ENCODE peak calls at places on chromosome 7, in eight cellular contexts. One of them, this sample, is unnamed.

GRCh38 chr7:159118220-159118595 is 26.5 kb downstream of the VIPR2 start:
- DNase-seq in non-pigmented ciliary epithelial cell: no peak
- DNase-seq in A549: no peak
- DNase-seq in psoas muscle: no peak
- DNase-seq in RPMI8226: no peak
- DNase-seq in astrocyte of the spinal cord: no peak
- DNase-seq in NCI-H2029: no peak
- DNase-seq in nucleus accumbens: no peak
- DNase-seq in this sample: no peak

GRCh38 chr7:41304995-41305394 is 397.9 kb downstream of the INHBA start:
- DNase-seq in non-pigmented ciliary epithelial cell: no peak
- DNase-seq in A549: no peak
- DNase-seq in psoas muscle: no peak
- DNase-seq in RPMI8226: no peak
- DNase-seq in astrocyte of the spinal cord: no peak
- DNase-seq in NCI-H2029: no peak
- DNase-seq in nucleus accumbens: no peak
- DNase-seq in this sample: no peak

GRCh38 chr7:123797673-123798526 is 47.1 kb upstream of the HYAL4 start:
- DNase-seq in non-pigmented ciliary epithelial cell: peak
- DNase-seq in A549: peak
- DNase-seq in psoas muscle: no peak
- DNase-seq in RPMI8226: peak
- DNase-seq in astrocyte of the spinal cord: peak
- DNase-seq in NCI-H2029: peak
- DNase-seq in nucleus accumbens: no peak
- DNase-seq in this sample: peak

GRCh38 chr7:113197274-113197673 is 78.9 kb upstream of the SMIM30 start:
- DNase-seq in non-pigmented ciliary epithelial cell: peak
- DNase-seq in A549: no peak
- DNase-seq in psoas muscle: no peak
- DNase-seq in RPMI8226: no peak
- DNase-seq in astrocyte of the spinal cord: peak
- DNase-seq in NCI-H2029: no peak
- DNase-seq in nucleus accumbens: no peak
- DNase-seq in this sample: no peak

GRCh38 chr7:1225462-1226154 is 7.1 kb upstream of the UNCX start:
- DNase-seq in non-pigmented ciliary epithelial cell: no peak
- DNase-seq in A549: peak
- DNase-seq in psoas muscle: no peak
- DNase-seq in RPMI8226: peak
- DNase-seq in astrocyte of the spinal cord: no peak
- DNase-seq in NCI-H2029: no peak
- DNase-seq in nucleus accumbens: no peak
- DNase-seq in this sample: peak

GRCh38 chr7:135745702-135746312 is 2.8 kb downstream of the FAM180A start:
- DNase-seq in non-pigmented ciliary epithelial cell: peak
- DNase-seq in A549: peak
- DNase-seq in psoas muscle: peak
- DNase-seq in RPMI8226: no peak
- DNase-seq in astrocyte of the spinal cord: peak
- DNase-seq in NCI-H2029: no peak
- DNase-seq in nucleus accumbens: no peak
- DNase-seq in this sample: peak

GRCh38 chr7:7895754-7896153 is 72.8 kb upstream of the GLCCI1 start:
- DNase-seq in non-pigmented ciliary epithelial cell: no peak
- DNase-seq in A549: no peak
- DNase-seq in psoas muscle: no peak
- DNase-seq in RPMI8226: no peak
- DNase-seq in astrocyte of the spinal cord: no peak
- DNase-seq in NCI-H2029: no peak
- DNase-seq in nucleus accumbens: no peak
- DNase-seq in this sample: no peak

GRCh38 chr7:127652333-127653248 is 597 bp downstream of the SND1 start:
- DNase-seq in non-pigmented ciliary epithelial cell: no peak
- DNase-seq in A549: peak
- DNase-seq in psoas muscle: no peak
- DNase-seq in RPMI8226: peak
- DNase-seq in astrocyte of the spinal cord: peak
- DNase-seq in NCI-H2029: no peak
- DNase-seq in nucleus accumbens: no peak
- DNase-seq in this sample: no peak

GRCh38 chr7:140694592-140694991 is 1.9 kb upstream of the NDUFB2 start:
- DNase-seq in non-pigmented ciliary epithelial cell: no peak
- DNase-seq in A549: no peak
- DNase-seq in psoas muscle: no peak
- DNase-seq in RPMI8226: no peak
- DNase-seq in astrocyte of the spinal cord: no peak
- DNase-seq in NCI-H2029: no peak
- DNase-seq in nucleus accumbens: no peak
- DNase-seq in this sample: no peak

GRCh38 chr7:25628446-25628845 is 400.2 kb upstream of the NPVF start:
- DNase-seq in non-pigmented ciliary epithelial cell: no peak
- DNase-seq in A549: no peak
- DNase-seq in psoas muscle: no peak
- DNase-seq in RPMI8226: no peak
- DNase-seq in astrocyte of the spinal cord: no peak
- DNase-seq in NCI-H2029: no peak
- DNase-seq in nucleus accumbens: no peak
- DNase-seq in this sample: no peak

GRCh38 chr7:12670071-12670729 is 17.2 kb upstream of the ARL4A start:
- DNase-seq in non-pigmented ciliary epithelial cell: no peak
- DNase-seq in A549: no peak
- DNase-seq in psoas muscle: no peak
- DNase-seq in RPMI8226: no peak
- DNase-seq in astrocyte of the spinal cord: peak
- DNase-seq in NCI-H2029: no peak
- DNase-seq in nucleus accumbens: no peak
- DNase-seq in this sample: no peak